ENCODE peak calls at places on chromosomes 5 and 9, in seven cellular contexts. N is NCI-H1417, H is NAMALWA, B is RPMI8226, J is astrocyte of the spinal cord, P is ovary, T is endothelial cell. W is an unnamed sample.

GRCh38 chr9:127572961-127573727 is 38.9 kb upstream of the STXBP1 start:
- DNase-seq in N (no peak), H (no peak), B (no peak), J (peak), P (no peak), T (no peak), W (no peak)

GRCh38 chr5:135332519-135333150 is 66.4 kb downstream of the MACROH2A1 start:
- DNase-seq in N (peak), H (peak), B (peak), J (peak), P (no peak), T (no peak), W (peak)

GRCh38 chr5:54249210-54250028 is 61.0 kb downstream of the ARL15 start:
- DNase-seq in N (peak), H (peak), B (peak), J (peak), P (no peak), T (peak), W (peak)

GRCh38 chr9:116594552-116594951 is 92.6 kb upstream of the TRIM32 start:
- DNase-seq in N (no peak), H (no peak), B (no peak), J (peak), P (no peak), T (no peak), W (no peak)

GRCh38 chr5:176410486-176411180 is 5.7 kb downstream of the CLTB start:
- DNase-seq in N (no peak), H (peak), B (peak), J (no peak), P (no peak), T (no peak), W (no peak)

GRCh38 chr5:759111-759741 is 25.3 kb downstream of the ZDHHC11B start:
- DNase-seq in N (no peak), H (peak), B (no peak), J (no peak), P (peak), T (no peak), W (no peak)

GRCh38 chr5:150298701-150299451 is 3.8 kb downstream of the ARSI start:
- DNase-seq in N (no peak), H (no peak), B (no peak), J (peak), P (no peak), T (no peak), W (no peak)

GRCh38 chr5:41932770-41933169 is 7.7 kb downstream of the FBXO4 start:
- DNase-seq in N (no peak), H (no peak), B (no peak), J (no peak), P (no peak), T (no peak), W (no peak)

GRCh38 chr9:79221084-79221483 is 350.7 kb upstream of the TLE4 start:
- DNase-seq in N (no peak), H (no peak), B (no peak), J (peak), P (no peak), T (no peak), W (no peak)

GRCh38 chr5:172178301-172179031 is 9.6 kb downstream of the STK10 start:
- DNase-seq in N (no peak), H (no peak), B (peak), J (no peak), P (no peak), T (no peak), W (no peak)

GRCh38 chr5:149526855-149527590 is 24.2 kb downstream of the CSNK1A1 start:
- DNase-seq in N (no peak), H (no peak), B (no peak), J (no peak), P (no peak), T (no peak), W (no peak)

GRCh38 chr9:121362813-121363585 is 7.1 kb downstream of the STOM start:
- DNase-seq in N (no peak), H (no peak), B (no peak), J (peak), P (no peak), T (no peak), W (no peak)

GRCh38 chr9:34961574-34962480 is 3.7 kb downstream of the PHF24 start:
- DNase-seq in N (no peak), H (no peak), B (no peak), J (peak), P (no peak), T (no peak), W (no peak)

GRCh38 chr9:127336708-127337352 is 60.1 kb upstream of the SLC2A8 start:
- DNase-seq in N (no peak), H (no peak), B (no peak), J (peak), P (peak), T (no peak), W (no peak)

GRCh38 chr9:70034292-70034711 is 9.3 kb upstream of the MAMDC2 start:
- DNase-seq in N (no peak), H (no peak), B (no peak), J (no peak), P (no peak), T (no peak), W (no peak)

GRCh38 chr5:98933446-98934072 is 4.8 kb upstream of the CHD1 start:
- DNase-seq in N (no peak), H (peak), B (no peak), J (no peak), P (no peak), T (no peak), W (peak)

GRCh38 chr9:132630116-132630515 is 39.7 kb downstream of the DDX31 start:
- DNase-seq in N (no peak), H (no peak), B (no peak), J (no peak), P (no peak), T (no peak), W (no peak)

GRCh38 chr9:13491493-13492424 is 212.3 kb upstream of the MPDZ start:
- DNase-seq in N (peak), H (no peak), B (no peak), J (no peak), P (no peak), T (no peak), W (no peak)

W was measured in Karpas-422.